ENCODE peak calls at places on chromosomes 13 and 19, in eight cellular contexts. Z, Y, J, W, S, B, F and P are unnamed samples.

GRCh38 chr19:14139944-14140343 is 3.6 kb upstream of the ASF1B start:
- DNase-seq in Z (no peak), Y (no peak), J (peak; percentile 69), W (no peak), S (no peak), B (no peak), F (no peak), P (no peak)

GRCh38 chr19:38946229-38947010 is 15.7 kb downstream of the MRPS12 start:
- DNase-seq in Z (no peak), Y (no peak), J (no peak), W (no peak), S (no peak), B (no peak), F (no peak), P (no peak)

GRCh38 chr13:80979035-80979641 is 638.2 kb upstream of the SPRY2 start:
- DNase-seq in Z (no peak), Y (no peak), J (no peak), W (peak; percentile 30), S (no peak), B (peak; percentile 81), F (peak; percentile 89), P (peak; percentile 90)

GRCh38 chr13:33487575-33488243 is 202.2 kb upstream of the STARD13 start:
- DNase-seq in Z (no peak), Y (no peak), J (no peak), W (no peak), S (no peak), B (peak; percentile 74), F (peak; percentile 86), P (peak; percentile 72)

GRCh38 chr13:27853345-27853744 is 61.1 kb downstream of the GSX1 start:
- DNase-seq in Z (no peak), Y (no peak), J (no peak), W (no peak), S (no peak), B (no peak), F (no peak), P (no peak)

GRCh38 chr13:101258071-101258470 is 158.2 kb downstream of the NALCN start:
- DNase-seq in Z (no peak), Y (no peak), J (no peak), W (no peak), S (peak; percentile 59), B (peak; percentile 92), F (peak; percentile 98), P (peak; percentile 86)

GRCh38 chr19:38831142-38831605 is 420 bp downstream of the ECH1 start:
- DNase-seq in Z (peak; percentile 79), Y (peak; percentile 82), J (peak; percentile 81), W (no peak), S (no peak), B (peak; percentile 94), F (peak; percentile 92), P (peak; percentile 99)

GRCh38 chr19:11381535-11382369 is 2.4 kb downstream of the EPOR start:
- DNase-seq in Z (peak; percentile 83), Y (peak; percentile 81), J (peak; percentile 73), W (no peak), S (peak; percentile 94), B (peak; percentile 93), F (peak; percentile 96), P (peak; percentile 79)

GRCh38 chr19:4830768-4831265 is 695 bp downstream of the TICAM1 start:
- DNase-seq in Z (no peak), Y (no peak), J (no peak), W (peak; percentile 26), S (no peak), B (no peak), F (no peak), P (no peak)

GRCh38 chr19:34976611-34977010 is 12.6 kb upstream of the ZNF792 start:
- DNase-seq in Z (peak; percentile 19), Y (no peak), J (no peak), W (no peak), S (no peak), B (no peak), F (no peak), P (no peak)

GRCh38 chr19:40410030-40410389 is 3.2 kb downstream of the PRX start:
- DNase-seq in Z (no peak), Y (no peak), J (no peak), W (no peak), S (peak; percentile 61), B (no peak), F (no peak), P (no peak)

GRCh38 chr13:89514534-89515312 is 1832.8 kb upstream of the MIR17HG start:
- DNase-seq in Z (no peak), Y (no peak), J (no peak), W (no peak), S (no peak), B (peak; percentile 66), F (peak; percentile 59), P (peak; percentile 79)

GRCh38 chr19:3369337-3370213 is 3.2 kb downstream of the NFIC start:
- DNase-seq in Z (peak; percentile 92), Y (no peak), J (peak; percentile 73), W (no peak), S (peak; percentile 54), B (peak; percentile 76), F (peak; percentile 49), P (peak; percentile 42)

GRCh38 chr13:23922005-23922932 is 25.0 kb upstream of the C1QTNF9B start:
- DNase-seq in Z (no peak), Y (no peak), J (no peak), W (no peak), S (no peak), B (no peak), F (no peak), P (no peak)

GRCh38 chr19:32017341-32017948 is 328.0 kb upstream of the ZNF507 start:
- DNase-seq in Z (no peak), Y (no peak), J (no peak), W (no peak), S (no peak), B (peak; percentile 7), F (no peak), P (no peak)

GRCh38 chr13:46817081-46817480 is 20.1 kb upstream of the ESD start:
- DNase-seq in Z (no peak), Y (no peak), J (no peak), W (no peak), S (no peak), B (peak; percentile 4), F (peak; percentile 65), P (peak; percentile 38)

GRCh38 chr19:19033426-19034203 is at the start of the genes ARMC6 and SUGP2:
- DNase-seq in Z (peak; percentile 92), Y (peak; percentile 85), J (peak; percentile 87), W (peak; percentile 97), S (peak; percentile 98), B (peak; percentile 79), F (peak; percentile 86), P (peak; percentile 88)

GRCh38 chr19:38082256-38083118 is 141.5 kb downstream of the DPF1 start:
- DNase-seq in Z (no peak), Y (no peak), J (no peak), W (no peak), S (no peak), B (no peak), F (no peak), P (no peak)

GRCh38 chr13:71316964-71317363 is 550.0 kb downstream of the DACH1 start:
- DNase-seq in Z (no peak), Y (no peak), J (no peak), W (no peak), S (no peak), B (no peak), F (no peak), P (no peak)

DNA sequence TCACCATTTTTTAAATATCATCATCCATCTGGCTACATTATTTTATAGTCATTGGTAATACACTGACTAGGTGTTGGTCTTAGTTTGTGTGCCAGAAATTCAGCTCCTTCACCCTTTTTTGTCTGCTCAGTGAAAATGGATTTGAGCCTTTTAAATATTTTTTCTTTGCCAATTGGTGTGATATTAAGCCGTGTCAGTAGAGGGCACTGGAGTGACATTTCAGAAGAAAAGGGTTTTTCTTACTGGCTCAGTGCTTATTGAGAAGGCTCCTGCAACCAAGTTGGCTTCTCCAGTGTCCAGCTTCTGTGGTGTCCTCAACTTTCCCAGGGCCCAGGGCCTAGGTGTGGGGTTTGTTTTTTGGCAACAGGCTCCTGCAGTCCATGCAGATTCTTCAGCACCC is 546.6 kb downstream of the DACH1 start:
- DNase-seq in Z (no peak), Y (no peak), J (no peak), W (no peak), S (no peak), B (peak; percentile 4), F (peak; percentile 61), P (peak; percentile 62)
- TF ChIP-seq CTCF in Z (no peak), Y (no peak), J (peak; percentile 8), W (no peak), S (peak; percentile 59), B (peak; percentile 14), F (peak; percentile 64), P (peak; percentile 68)

GRCh38 chr19:46604781-46605355 is 3.7 kb downstream of the CALM3 start:
- DNase-seq in Z (peak; percentile 94), Y (peak; percentile 66), J (no peak), W (peak; percentile 10), S (no peak), B (no peak), F (no peak), P (no peak)

GRCh38 chr19:46606681-46607440 is 5.7 kb downstream of the CALM3 start:
- DNase-seq in Z (no peak), Y (no peak), J (no peak), W (peak; percentile 10), S (no peak), B (no peak), F (no peak), P (no peak)

GRCh38 chr19:46603752-46604241 is 2.7 kb downstream of the CALM3 start:
- DNase-seq in Z (no peak), Y (peak; percentile 55), J (no peak), W (peak; percentile 17), S (no peak), B (no peak), F (no peak), P (no peak)

GRCh38 chr19:46606019-46606418 is 4.9 kb downstream of the CALM3 start:
- DNase-seq in Z (no peak), Y (no peak), J (no peak), W (peak; percentile 4), S (no peak), B (no peak), F (no peak), P (no peak)

DNA sequence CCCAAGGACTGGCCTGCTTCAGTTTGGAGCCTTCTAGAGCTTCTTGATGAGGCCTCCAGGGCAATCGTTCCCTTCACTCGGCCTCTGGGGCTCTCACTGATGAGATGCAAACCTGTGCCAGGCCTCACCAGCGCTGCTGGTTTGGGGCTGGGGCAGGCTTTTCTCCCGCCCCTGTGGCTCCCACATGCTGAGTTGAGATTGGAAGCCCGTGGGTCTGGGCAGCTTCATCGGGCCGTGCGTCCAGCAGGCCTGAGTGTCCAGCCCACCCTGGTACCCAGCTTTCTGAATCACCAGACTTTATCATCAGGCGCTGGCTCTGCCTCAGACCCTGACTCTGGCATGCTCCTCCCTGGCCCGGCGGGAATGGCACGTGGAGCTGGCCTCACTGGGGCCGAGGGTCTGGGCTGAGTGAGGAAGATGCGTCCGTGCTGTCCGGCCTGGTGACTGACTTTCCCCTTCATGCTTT is 4.3 kb downstream of the CALM3 start:
- DNase-seq in Z (peak; percentile 79), Y (peak; percentile 60), J (no peak), W (peak; percentile 4), S (no peak), B (no peak), F (no peak), P (no peak)
- H3K4me3 ChIP-seq in Z (peak overlapping the region; percentile 100), Y (no peak overlapping the region), J (peak overlapping the region; percentile 7), W (no peak overlapping the region), S (no peak overlapping the region), B (no peak overlapping the region), F (no peak overlapping the region), P (no peak overlapping the region)

GRCh38 chr19:15419413-15420025 is 731 bp upstream of the AKAP8L start:
- DNase-seq in Z (no peak), Y (no peak), J (no peak), W (no peak), S (no peak), B (peak; percentile 52), F (peak; percentile 28), P (no peak)
- TF ChIP-seq CTCF in Z (no peak), Y (peak; percentile 6), J (no peak), W (peak; percentile 12), S (no peak), B (no peak), F (no peak), P (no peak)

GRCh38 chr19:1840541-1841115 is 7.7 kb downstream of the REXO1 start:
- DNase-seq in Z (no peak), Y (no peak), J (no peak), W (peak; percentile 56), S (no peak), B (no peak), F (peak; percentile 50), P (peak; percentile 30)
- H3K4me3 ChIP-seq in Z (no peak overlapping the region), Y (peak overlapping the region; percentile 31), J (peak overlapping the region; percentile 42), W (peak overlapping the region; percentile 20), S (no peak overlapping the region), B (no peak overlapping the region), F (peak overlapping the region; percentile 6), P (peak overlapping the region; percentile 5)